ENCODE peak calls at places on chromosomes 16 and 17, in four cellular contexts. One of them, this sample, is unnamed.

GRCh38 chr17:65182233-65182632 is 45.1 kb downstream of the RGS9 start:
- DNase-seq in astrocyte: no peak
- DNase-seq in neural progenitor cell: no peak
- DNase-seq in IMR-90: no peak
- DNase-seq in this sample: no peak

GRCh38 chr17:8345951-8346665 is 6.5 kb downstream of the ODF4 start:
- DNase-seq in astrocyte: no peak
- DNase-seq in neural progenitor cell: no peak
- DNase-seq in IMR-90: no peak
- DNase-seq in this sample: no peak

GRCh38 chr17:19647697-19648474 is 665 bp upstream of the ALDH3A2 start:
- DNase-seq in astrocyte: peak; percentile 51
- DNase-seq in neural progenitor cell: peak; percentile 82
- DNase-seq in IMR-90: peak; percentile 54
- DNase-seq in this sample: peak; percentile 66

GRCh38 chr17:3983945-3984484 is 19.8 kb upstream of the ATP2A3 start:
- DNase-seq in astrocyte: no peak
- DNase-seq in neural progenitor cell: no peak
- DNase-seq in IMR-90: peak; percentile 55
- DNase-seq in this sample: peak; percentile 20

GRCh38 chr16:54645328-54645727 is 285.3 kb upstream of the IRX5 start:
- DNase-seq in astrocyte: no peak
- DNase-seq in neural progenitor cell: no peak
- DNase-seq in IMR-90: no peak
- DNase-seq in this sample: no peak

GRCh38 chr17:68383443-68384321 is 73.6 kb downstream of the WIPI1 start:
- DNase-seq in astrocyte: peak; percentile 93
- DNase-seq in neural progenitor cell: no peak
- DNase-seq in IMR-90: peak; percentile 94
- DNase-seq in this sample: peak; percentile 91

GRCh38 chr17:20852541-20853370 is 190.1 kb downstream of the USP22 start:
- DNase-seq in astrocyte: peak; percentile 20
- DNase-seq in neural progenitor cell: peak; percentile 76
- DNase-seq in IMR-90: no peak
- DNase-seq in this sample: peak; percentile 13

GRCh38 chr16:660459-661183 is 7.3 kb upstream of the RHOT2 start:
- DNase-seq in astrocyte: peak; percentile 32
- DNase-seq in neural progenitor cell: peak; percentile 97
- DNase-seq in IMR-90: peak; percentile 77
- DNase-seq in this sample: peak; percentile 80

GRCh38 chr16:22813946-22814325 is at the start of gene HS3ST2:
- DNase-seq in astrocyte: no peak
- DNase-seq in neural progenitor cell: peak; percentile 92
- DNase-seq in IMR-90: no peak
- DNase-seq in this sample: no peak

GRCh38 chr17:38559880-38560230 is 45.9 kb downstream of the SRCIN1 start:
- DNase-seq in astrocyte: no peak
- DNase-seq in neural progenitor cell: no peak
- DNase-seq in IMR-90: no peak
- DNase-seq in this sample: no peak

GRCh38 chr17:67164298-67164697 is 80.7 kb downstream of the HELZ start:
- DNase-seq in astrocyte: no peak
- DNase-seq in neural progenitor cell: no peak
- DNase-seq in IMR-90: no peak
- DNase-seq in this sample: no peak

GRCh38 chr16:285146-286055 is 2.4 kb downstream of the PDIA2 start:
- DNase-seq in astrocyte: no peak
- DNase-seq in neural progenitor cell: no peak
- DNase-seq in IMR-90: no peak
- DNase-seq in this sample: no peak

GRCh38 chr17:6823011-6823442 is 8.5 kb downstream of the TEKT1 start:
- DNase-seq in astrocyte: peak; percentile 58
- DNase-seq in neural progenitor cell: no peak
- DNase-seq in IMR-90: peak; percentile 6
- DNase-seq in this sample: peak; percentile 12

GRCh38 chr17:7781467-7781866 is 52.5 kb upstream of the KDM6B start:
- DNase-seq in astrocyte: peak; percentile 48
- DNase-seq in neural progenitor cell: no peak
- DNase-seq in IMR-90: no peak
- DNase-seq in this sample: no peak

GRCh38 chr17:64165347-64165746 is 35.4 kb upstream of the ERN1 start:
- DNase-seq in astrocyte: no peak
- DNase-seq in neural progenitor cell: no peak
- DNase-seq in IMR-90: no peak
- DNase-seq in this sample: no peak

GRCh38 chr17:43578699-43579569 is 32.8 kb upstream of the ETV4 start:
- DNase-seq in astrocyte: peak; percentile 62
- DNase-seq in neural progenitor cell: peak; percentile 51
- DNase-seq in IMR-90: peak; percentile 85
- DNase-seq in this sample: peak; percentile 70

GRCh38 chr16:59614466-59615240 is 880.5 kb upstream of the GOT2 start:
- DNase-seq in astrocyte: no peak
- DNase-seq in neural progenitor cell: no peak
- DNase-seq in IMR-90: no peak
- DNase-seq in this sample: no peak

GRCh38 chr17:61221597-61222471 is 177.8 kb upstream of the TBX2 start:
- DNase-seq in astrocyte: peak; percentile 59
- DNase-seq in neural progenitor cell: no peak
- DNase-seq in IMR-90: peak; percentile 37
- DNase-seq in this sample: no peak

GRCh38 chr17:45284176-45285140 is 22.6 kb upstream of the SPATA32 start:
- DNase-seq in astrocyte: no peak
- DNase-seq in neural progenitor cell: peak; percentile 40
- DNase-seq in IMR-90: no peak
- DNase-seq in this sample: no peak

GRCh38 chr16:87322360-87322759 is 5.2 kb upstream of the C16orf95 start:
- DNase-seq in astrocyte: no peak
- DNase-seq in neural progenitor cell: no peak
- DNase-seq in IMR-90: no peak
- DNase-seq in this sample: no peak

GRCh38 chr16:26688699-26689098 is 378.0 kb upstream of the C16orf82 start:
- DNase-seq in astrocyte: no peak
- DNase-seq in neural progenitor cell: no peak
- DNase-seq in IMR-90: no peak
- DNase-seq in this sample: no peak

GRCh38 chr16:48949636-48950035 is 332.0 kb downstream of the CBLN1 start:
- DNase-seq in astrocyte: peak; percentile 32
- DNase-seq in neural progenitor cell: no peak
- DNase-seq in IMR-90: peak; percentile 19
- DNase-seq in this sample: peak; percentile 51

GRCh38 chr17:50833396-50834125 is 1.8 kb upstream of the WFIKKN2 start:
- DNase-seq in astrocyte: no peak
- DNase-seq in neural progenitor cell: no peak
- DNase-seq in IMR-90: no peak
- DNase-seq in this sample: no peak

GRCh38 chr17:28574536-28574935 is 2.2 kb downstream of the ALDOC start:
- DNase-seq in astrocyte: no peak
- DNase-seq in neural progenitor cell: no peak
- DNase-seq in IMR-90: no peak
- DNase-seq in this sample: no peak

GRCh38 chr17:35536664-35537160 is 766 bp downstream of the SLFN12L start:
- DNase-seq in astrocyte: no peak
- DNase-seq in neural progenitor cell: no peak
- DNase-seq in IMR-90: no peak
- DNase-seq in this sample: no peak

GRCh38 chr16:19102187-19102872 is 11.4 kb upstream of the ITPRIPL2 start:
- DNase-seq in astrocyte: no peak
- DNase-seq in neural progenitor cell: no peak
- DNase-seq in IMR-90: no peak
- DNase-seq in this sample: no peak

GRCh38 chr17:32927724-32928526 is at the start of gene TMEM98:
- DNase-seq in astrocyte: no peak
- DNase-seq in neural progenitor cell: peak; percentile 81
- DNase-seq in IMR-90: peak; percentile 12
- DNase-seq in this sample: peak; percentile 25

GRCh38 chr17:77721823-77722160 is 236.7 kb upstream of the TNRC6C start:
- DNase-seq in astrocyte: no peak
- DNase-seq in neural progenitor cell: no peak
- DNase-seq in IMR-90: no peak
- DNase-seq in this sample: no peak

GRCh38 chr16:10616744-10617640 is 36.6 kb upstream of the EMP2 start:
- DNase-seq in astrocyte: peak; percentile 53
- DNase-seq in neural progenitor cell: peak; percentile 36
- DNase-seq in IMR-90: peak; percentile 29
- DNase-seq in this sample: peak; percentile 36

GRCh38 chr17:63437287-63438091 is 8.6 kb downstream of the CYB561 start:
- DNase-seq in astrocyte: no peak
- DNase-seq in neural progenitor cell: no peak
- DNase-seq in IMR-90: no peak
- DNase-seq in this sample: no peak

GRCh38 chr17:17685775-17686291 is 4.6 kb downstream of the RAI1 start:
- DNase-seq in astrocyte: peak; percentile 79
- DNase-seq in neural progenitor cell: no peak
- DNase-seq in IMR-90: peak; percentile 91
- DNase-seq in this sample: peak; percentile 81

GRCh38 chr17:42389135-42389417 is 834 bp upstream of the STAT3 start:
- DNase-seq in astrocyte: no peak
- DNase-seq in neural progenitor cell: no peak
- DNase-seq in IMR-90: no peak
- DNase-seq in this sample: no peak
- H3K27ac ChIP-seq in astrocyte: peak overlapping the region; percentile 95
- H3K27ac ChIP-seq in neural progenitor cell: no peak overlapping the region
- H3K27ac ChIP-seq in IMR-90: peak overlapping the region; percentile 89
- H3K27ac ChIP-seq in this sample: peak overlapping the region; percentile 100

DNA sequence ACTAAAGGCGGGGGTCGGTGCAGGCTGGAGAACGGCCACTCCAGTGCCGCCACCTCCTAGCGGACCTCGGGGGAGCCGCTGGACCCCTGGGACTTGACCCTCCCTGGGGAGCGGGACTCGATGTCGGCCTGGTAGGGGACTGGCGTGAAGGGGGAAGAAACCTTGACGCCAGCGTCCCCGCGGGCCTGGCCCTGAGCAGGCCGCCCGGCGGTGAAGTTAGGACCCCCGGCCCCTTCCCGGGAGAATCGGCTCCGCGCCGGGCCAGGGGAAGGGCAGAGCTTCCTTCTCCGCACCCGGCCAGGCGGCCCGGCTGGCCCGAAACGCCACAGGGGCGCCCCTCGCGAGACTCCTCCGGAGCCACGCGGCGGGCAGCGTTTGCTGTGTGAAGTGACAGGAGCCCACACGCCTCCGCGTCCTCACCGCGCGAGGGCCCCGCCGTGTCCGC is 389 bp downstream of the DUS1L start:
- DNase-seq in astrocyte: peak; percentile 12
- DNase-seq in neural progenitor cell: no peak
- DNase-seq in IMR-90: peak; percentile 24
- DNase-seq in this sample: no peak
- TF ChIP-seq CTCF in astrocyte: no peak
- TF ChIP-seq CTCF in neural progenitor cell: no peak
- TF ChIP-seq CTCF in IMR-90: no peak
- TF ChIP-seq CTCF in this sample: no peak

GRCh38 chr16:83953796-83954576 is 946 bp downstream of the OSGIN1 start:
- DNase-seq in astrocyte: peak; percentile 18
- DNase-seq in neural progenitor cell: peak; percentile 54
- DNase-seq in IMR-90: peak; percentile 32
- DNase-seq in this sample: peak; percentile 44

GRCh38 chr16:83957296-83957855 is 4.3 kb downstream of the OSGIN1 start:
- DNase-seq in astrocyte: no peak
- DNase-seq in neural progenitor cell: no peak
- DNase-seq in IMR-90: no peak
- DNase-seq in this sample: no peak

GRCh38 chr16:83954577-83955016 is 1.6 kb downstream of the OSGIN1 start:
- DNase-seq in astrocyte: peak; percentile 41
- DNase-seq in neural progenitor cell: no peak
- DNase-seq in IMR-90: peak; percentile 38
- DNase-seq in this sample: peak; percentile 62

GRCh38 chr16:83956336-83957289 is 3.6 kb downstream of the OSGIN1 start:
- DNase-seq in astrocyte: peak; percentile 33
- DNase-seq in neural progenitor cell: peak; percentile 92
- DNase-seq in IMR-90: peak; percentile 72
- DNase-seq in this sample: peak; percentile 57

GRCh38 chr16:83955218-83956130 is 2.4 kb downstream of the OSGIN1 start:
- DNase-seq in astrocyte: peak; percentile 36
- DNase-seq in neural progenitor cell: no peak
- DNase-seq in IMR-90: peak; percentile 55
- DNase-seq in this sample: peak; percentile 54
- H3K4me2 ChIP-seq in astrocyte: no peak overlapping the region
- H3K4me2 ChIP-seq in neural progenitor cell: no peak overlapping the region
- H3K4me2 ChIP-seq in IMR-90: no peak overlapping the region
- H3K4me2 ChIP-seq in this sample: peak overlapping the region; percentile 9

GRCh38 chr17:41801374-41802062 is 10.2 kb downstream of the P3H4 start:
- DNase-seq in astrocyte: peak; percentile 41
- DNase-seq in neural progenitor cell: peak; percentile 87
- DNase-seq in IMR-90: peak; percentile 72
- DNase-seq in this sample: peak; percentile 77

GRCh38 chr17:41802961-41803682 is 8.6 kb downstream of the P3H4 start:
- DNase-seq in astrocyte: no peak
- DNase-seq in neural progenitor cell: no peak
- DNase-seq in IMR-90: no peak
- DNase-seq in this sample: no peak

GRCh38 chr17:41799366-41799765 is 12.4 kb downstream of the P3H4 start:
- DNase-seq in astrocyte: no peak
- DNase-seq in neural progenitor cell: no peak
- DNase-seq in IMR-90: no peak
- DNase-seq in this sample: no peak

GRCh38 chr17:41797377-41797776 is 10.9 kb upstream of the JUP start:
- DNase-seq in astrocyte: no peak
- DNase-seq in neural progenitor cell: no peak
- DNase-seq in IMR-90: no peak
- DNase-seq in this sample: no peak

DNA sequence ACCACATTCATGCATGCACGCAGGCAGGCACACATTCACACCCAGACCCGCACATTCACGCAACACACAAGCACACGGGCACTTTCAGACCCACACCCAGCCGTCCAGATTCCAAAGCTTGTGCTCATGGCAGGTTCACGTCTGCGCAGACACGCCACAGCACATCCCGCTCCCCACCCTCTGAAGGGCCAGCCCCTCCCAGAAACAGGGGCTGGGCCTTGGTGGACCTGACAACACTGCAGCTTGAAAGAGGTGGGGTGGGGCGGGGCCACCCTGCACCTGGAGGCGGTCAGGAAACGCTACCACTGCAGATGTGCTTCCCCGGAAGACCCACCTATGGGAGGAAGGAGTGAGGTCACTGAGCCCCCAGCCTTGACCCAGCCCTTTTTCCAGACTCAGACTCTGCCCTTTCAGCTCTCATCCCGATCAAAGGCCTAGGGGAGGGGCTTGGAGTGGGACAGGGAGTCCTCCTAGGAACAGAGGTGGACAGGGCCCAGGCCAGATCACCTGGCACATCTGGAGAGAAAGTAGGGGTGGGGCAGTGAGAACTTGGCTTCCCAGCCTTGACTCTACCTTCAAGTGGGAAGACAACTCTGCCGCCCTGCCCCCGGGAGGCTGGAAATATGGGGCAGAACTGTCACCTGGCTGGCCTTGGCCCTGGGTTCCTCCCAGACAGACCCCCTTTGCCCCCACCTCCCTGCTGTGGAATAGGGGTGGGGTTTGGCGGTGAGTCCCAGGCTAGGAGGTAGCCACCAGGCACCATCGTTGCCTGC is 11.0 kb downstream of the P3H4 start:
- DNase-seq in astrocyte: peak; percentile 69
- DNase-seq in neural progenitor cell: peak; percentile 42
- DNase-seq in IMR-90: no peak
- DNase-seq in this sample: peak; percentile 79
- H3K27ac ChIP-seq in astrocyte: no peak overlapping the region
- H3K27ac ChIP-seq in neural progenitor cell: no peak overlapping the region
- H3K27ac ChIP-seq in IMR-90: no peak overlapping the region
- H3K27ac ChIP-seq in this sample: no peak overlapping the region